ENCODE peak calls at places on chromosomes 11 and 22, in six cellular contexts. I is K562, S is A549, Q is HepG2, F is endothelial cell of umbilical vein, C is GM12878. X is an unnamed sample.

GRCh38 chr11:131612576-131612975 is 242.2 kb downstream of the NTM start:
- DNase-seq in I (no peak), S (no peak), Q (no peak), F (no peak), C (no peak), X (no peak)

GRCh38 chr11:77353131-77353530 is 51.6 kb upstream of the GDPD4 start:
- DNase-seq in I (no peak), S (no peak), Q (no peak), F (no peak), C (no peak), X (no peak)

GRCh38 chr11:36213050-36213840 is 76.0 kb downstream of the COMMD9 start:
- DNase-seq in I (no peak), S (no peak), Q (no peak), F (no peak), C (no peak), X (no peak)

GRCh38 chr22:49727191-49727880 is 100.3 kb downstream of the BRD1 start:
- DNase-seq in I (no peak), S (no peak), Q (no peak), F (no peak), C (no peak), X (no peak)

GRCh38 chr11:65962136-65962564 is 616 bp downstream of the SART1 start:
- DNase-seq in I (no peak), S (no peak), Q (no peak), F (no peak), C (no peak), X (no peak)

GRCh38 chr11:105611414-105611813 is 1.5 kb downstream of the GRIA4 start:
- DNase-seq in I (no peak), S (no peak), Q (no peak), F (peak), C (no peak), X (no peak)

GRCh38 chr11:20351151-20351550 is 12.4 kb upstream of the HTATIP2 start:
- DNase-seq in I (no peak), S (no peak), Q (no peak), F (no peak), C (no peak), X (no peak)

GRCh38 chr22:47395481-47395880 is 633.0 kb downstream of the TBC1D22A start:
- DNase-seq in I (no peak), S (peak), Q (no peak), F (no peak), C (no peak), X (no peak)

GRCh38 chr11:14578551-14578956 is 58.4 kb upstream of the PSMA1 start:
- DNase-seq in I (peak), S (peak), Q (peak), F (peak), C (peak), X (peak)

GRCh38 chr11:113134605-113135004 is 173.4 kb downstream of the NCAM1 start:
- DNase-seq in I (no peak), S (no peak), Q (no peak), F (no peak), C (no peak), X (no peak)

GRCh38 chr22:24758164-24758799 is 16.2 kb downstream of the PIWIL3 start:
- DNase-seq in I (peak), S (peak), Q (peak), F (peak), C (no peak), X (peak)

GRCh38 chr11:74989269-74989655 is 529 bp downstream of the NEU3 start:
- DNase-seq in I (peak), S (peak), Q (no peak), F (no peak), C (no peak), X (peak)

GRCh38 chr11:15910761-15911160 is 445.6 kb downstream of the SOX6 start:
- DNase-seq in I (no peak), S (no peak), Q (no peak), F (no peak), C (no peak), X (no peak)

GRCh38 chr11:12961615-12962014 is 47.5 kb upstream of the RASSF10 start:
- DNase-seq in I (no peak), S (peak), Q (no peak), F (no peak), C (no peak), X (no peak)

GRCh38 chr11:84865791-84866535 is 761.2 kb downstream of the DLG2 start:
- DNase-seq in I (no peak), S (no peak), Q (no peak), F (no peak), C (no peak), X (no peak)
- TF ChIP-seq MYC in I (no peak), S (no peak), Q (no peak), F (no peak), C (no peak), X (no peak)

DNA sequence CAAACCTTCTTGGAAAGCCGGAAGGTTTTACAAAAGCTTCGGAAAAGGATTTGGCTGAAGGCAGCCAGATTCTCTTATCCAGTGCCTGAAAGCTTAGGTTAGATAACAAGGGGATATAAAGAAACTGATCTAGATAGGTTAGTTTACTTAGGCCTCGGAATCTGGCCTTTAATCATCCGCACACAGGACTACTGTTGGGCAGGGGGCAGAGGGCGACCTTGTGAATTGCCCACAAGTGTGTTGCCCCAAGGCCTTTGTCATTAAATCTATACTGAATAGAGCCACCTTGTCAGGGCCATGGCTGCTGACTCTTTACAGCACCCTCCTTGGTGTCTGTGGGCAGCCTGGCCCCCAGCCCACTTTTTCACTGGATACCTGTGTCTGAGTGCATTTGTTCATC is 9.7 kb upstream of the MTMR2 start:
- DNase-seq in I (no peak), S (no peak), Q (peak), F (no peak), C (no peak), X (no peak)
- TF ChIP-seq MYC in I (no peak), S (no peak), Q (no peak), F (no peak), C (no peak), X (no peak)

DNA sequence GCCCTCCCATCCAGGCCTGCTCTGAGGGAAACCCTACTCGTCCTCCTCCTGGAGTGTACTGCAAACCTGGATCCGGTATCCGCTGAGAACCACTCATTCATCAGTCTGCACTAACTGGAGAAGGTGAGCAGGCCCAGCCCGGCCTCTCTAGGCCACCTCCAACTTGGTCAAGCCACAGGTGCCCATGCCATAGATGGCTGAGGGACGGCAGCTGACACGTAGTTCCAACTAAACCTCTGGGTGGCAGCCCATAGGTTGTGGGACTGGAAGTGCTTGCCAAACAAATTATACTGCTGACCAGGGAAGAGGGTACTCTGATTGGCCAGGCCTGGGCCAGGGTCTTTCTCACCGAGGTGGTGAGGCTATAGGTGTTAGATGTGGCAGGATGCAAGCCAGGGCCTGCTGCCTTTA is 5.9 kb downstream of the KCNQ1OT1 start:
- DNase-seq in I (no peak), S (peak), Q (peak), F (no peak), C (no peak), X (no peak)
- TF ChIP-seq MYC in I (no peak), S (no peak), Q (no peak), F (no peak), C (no peak), X (no peak)

DNA sequence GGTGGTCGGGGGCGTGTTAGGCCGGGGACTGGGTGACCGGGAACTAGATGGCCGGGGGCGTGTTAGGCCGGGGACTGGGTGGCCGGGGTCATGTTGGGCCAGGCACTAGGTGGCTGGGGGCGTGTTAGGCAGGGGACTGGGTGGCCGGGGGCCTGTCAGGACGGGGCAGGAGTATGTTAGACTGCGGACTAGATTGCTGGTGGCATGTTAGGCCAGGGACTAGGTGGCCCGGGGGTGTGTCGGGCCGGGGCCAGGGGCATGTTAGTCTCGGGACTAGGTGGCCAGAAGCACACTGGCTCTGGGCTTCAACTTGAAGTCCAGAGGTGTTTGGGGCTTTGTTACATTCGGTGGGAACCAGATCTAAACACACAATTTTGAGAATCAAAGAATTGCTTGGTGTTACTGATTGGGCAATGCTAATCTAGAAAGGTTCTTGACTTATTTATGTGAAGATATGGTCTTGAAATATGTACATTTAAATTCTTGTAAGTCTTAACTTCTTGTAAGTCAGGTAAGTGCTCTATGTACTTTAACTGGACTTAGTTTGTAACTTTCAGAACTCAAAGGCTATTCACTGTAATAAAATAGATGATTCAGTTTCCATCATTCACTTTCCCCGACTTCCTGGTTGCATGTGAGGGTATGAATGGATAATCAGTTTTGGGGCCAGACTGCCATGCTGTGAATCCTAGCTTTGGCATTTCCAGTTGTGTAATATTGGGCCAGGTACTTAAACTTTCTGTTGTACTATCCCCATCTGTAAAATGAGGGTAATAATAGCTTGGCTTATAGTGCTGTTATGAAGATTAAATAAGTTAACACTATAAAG is 1.1 kb downstream of the EXT2 start:
- DNase-seq in I (peak), S (peak), Q (no peak), F (peak), C (no peak), X (no peak)
- TF ChIP-seq MYC in I (no peak), S (no peak), Q (no peak), F (no peak), C (no peak), X (no peak)